ENCODE peak calls at places on chromosomes 13 and 19, in eight cellular contexts. F, E, B, X, D, I, A and C are unnamed samples.

GRCh38 chr19:2302319-2303208 is 5.4 kb downstream of the LINGO3 start:
- DNase-seq in E (no peak), B (no peak), I (no peak), X (no peak), D (peak; percentile 82), F (no peak), A (peak; percentile 68), C (peak; percentile 45)

GRCh38 chr19:55640043-55640576 is 692 bp upstream of the ZNF580 start:
- DNase-seq in B (peak; percentile 71), I (no peak), D (peak; percentile 50), F (peak; percentile 59), X (peak; percentile 32), A (peak; percentile 75), E (no peak), C (peak; percentile 63)

GRCh38 chr19:46533085-46534081 is 37.7 kb upstream of the PNMA8B start:
- DNase-seq in A (no peak), I (no peak), X (no peak), F (no peak), E (no peak), D (peak; percentile 69), B (no peak), C (no peak)

GRCh38 chr19:13757805-13758772 is 6.2 kb upstream of the MRI1 start:
- DNase-seq in X (no peak), D (no peak), E (no peak), A (no peak), F (no peak), I (no peak), B (no peak), C (no peak)

GRCh38 chr19:14558370-14559066 is 13.3 kb downstream of the NDUFB7 start:
- DNase-seq in X (no peak), I (no peak), A (no peak), D (no peak), E (no peak), B (no peak), F (no peak), C (no peak)

GRCh38 chr19:41886761-41887710 is 4.1 kb downstream of the ARHGEF1 start:
- DNase-seq in E (no peak), X (no peak), B (no peak), I (no peak), A (no peak), F (peak; percentile 58), D (no peak), C (peak; percentile 72)

GRCh38 chr19:19444694-19445155 is 39.2 kb downstream of the GATAD2A start:
- DNase-seq in I (no peak), D (no peak), F (no peak), A (no peak), B (no peak), X (no peak), E (no peak), C (no peak)

GRCh38 chr19:38766276-38767047 is 6.9 kb downstream of the LGALS7 start:
- DNase-seq in B (no peak), A (no peak), I (no peak), E (no peak), F (no peak), X (no peak), D (no peak), C (no peak)

GRCh38 chr13:113187905-113188595 is 20.4 kb downstream of the PCID2 start:
- DNase-seq in B (no peak), D (no peak), X (no peak), I (no peak), A (peak; percentile 68), E (no peak), F (no peak), C (no peak)

GRCh38 chr13:80039000-80039399 is 301.9 kb downstream of the SPRY2 start:
- DNase-seq in F (no peak), X (no peak), I (no peak), D (no peak), A (no peak), B (no peak), E (no peak), C (no peak)

GRCh38 chr19:28710278-28710677 is 502.7 kb downstream of the UQCRFS1 start:
- DNase-seq in I (no peak), B (no peak), X (no peak), E (no peak), F (no peak), A (peak; percentile 81), D (peak; percentile 73), C (no peak)

GRCh38 chr19:16141043-16141442 is 2.4 kb upstream of the HSH2D start:
- DNase-seq in E (no peak), A (no peak), X (no peak), F (no peak), I (no peak), B (no peak), D (no peak), C (peak; percentile 43)

GRCh38 chr19:29216021-29216420 is 3.1 kb upstream of the UQCRFS1 start:
- DNase-seq in D (no peak), I (no peak), F (no peak), A (no peak), X (no peak), E (no peak), B (no peak), C (no peak)

GRCh38 chr19:52188822-52189744 is 769 bp upstream of the PPP2R1A start:
- DNase-seq in A (no peak), E (peak; percentile 15), X (peak; percentile 70), F (no peak), D (no peak), I (peak; percentile 43), B (no peak), C (no peak)

GRCh38 chr13:106530907-106531520 is 4.4 kb downstream of the EFNB2 start:
- DNase-seq in D (peak; percentile 55), A (no peak), I (no peak), B (no peak), E (no peak), X (no peak), F (no peak), C (no peak)

GRCh38 chr13:71864094-71864980 is 2.7 kb downstream of the DACH1 start:
- DNase-seq in I (peak; percentile 52), A (peak; percentile 43), F (no peak), X (peak; percentile 85), E (peak; percentile 33), D (peak; percentile 87), B (peak; percentile 54), C (no peak)

GRCh38 chr13:26599403-26599802 is 41.9 kb downstream of the WASF3 start:
- DNase-seq in B (no peak), F (no peak), I (no peak), X (no peak), E (no peak), A (no peak), D (no peak), C (no peak)

GRCh38 chr13:26602783-26603182 is 45.3 kb downstream of the WASF3 start:
- DNase-seq in D (no peak), B (no peak), E (no peak), I (no peak), A (no peak), F (no peak), X (no peak), C (no peak)

GRCh38 chr13:26600345-26600761 is 42.9 kb downstream of the WASF3 start:
- DNase-seq in E (no peak), X (no peak), B (peak; percentile 15), D (no peak), I (no peak), F (no peak), A (no peak), C (no peak)

GRCh38 chr13:26599885-26600284 is 42.4 kb downstream of the WASF3 start:
- DNase-seq in F (no peak), I (no peak), B (no peak), X (no peak), A (no peak), D (no peak), E (no peak), C (no peak)

DNA sequence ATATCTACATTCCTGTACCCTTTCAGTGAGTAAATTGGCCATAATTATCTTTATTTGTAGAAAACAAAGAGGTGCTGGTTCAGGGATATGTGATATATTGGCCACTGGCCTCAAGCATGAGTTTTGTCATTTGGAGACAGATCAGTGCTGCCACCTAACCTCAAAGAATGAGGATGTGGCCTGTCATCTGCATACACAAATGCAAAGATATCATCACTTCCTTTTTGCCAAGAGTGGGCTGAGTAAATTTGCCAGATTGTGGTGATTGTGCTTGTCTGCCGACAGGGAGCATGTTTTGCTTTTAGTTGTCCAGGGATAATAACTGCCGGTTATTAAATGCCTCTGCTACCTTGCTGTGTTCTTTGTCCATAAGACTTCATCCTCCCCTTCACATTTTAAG is 44.2 kb downstream of the WASF3 start:
- DNase-seq in E (no peak), A (peak; percentile 22), X (no peak), I (no peak), D (no peak), F (no peak), B (no peak), C (no peak)
- TF ChIP-seq CTCF in E (no peak), A (no peak), X (peak; percentile 15), I (no peak), D (no peak), F (no peak), B (no peak), C (no peak)

DNA sequence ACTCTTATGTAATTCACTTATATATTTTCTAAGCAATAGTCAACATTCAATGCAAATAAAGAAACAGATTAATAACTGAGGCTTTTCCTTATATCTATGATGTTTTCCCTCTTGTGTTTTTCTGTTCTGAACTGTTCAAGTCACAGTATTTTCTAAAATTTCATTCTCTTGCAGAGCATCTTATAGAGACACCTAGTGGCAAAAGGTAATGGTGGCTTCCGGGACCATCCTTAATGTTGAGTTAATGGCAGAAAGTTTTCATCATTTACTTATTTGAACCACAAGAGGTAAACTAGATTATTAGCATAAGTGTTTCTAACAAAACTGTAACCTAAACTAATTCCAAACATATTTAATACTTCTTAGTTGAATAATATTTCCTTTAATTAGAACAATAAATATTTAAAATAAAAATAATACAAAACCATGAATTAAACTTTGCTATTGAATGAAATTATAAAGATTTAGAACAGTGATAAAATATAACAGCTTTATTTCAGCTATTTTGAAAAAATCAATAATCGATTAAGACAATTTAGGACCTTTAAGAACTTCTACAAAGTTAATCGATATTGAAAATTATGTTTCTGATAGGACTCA is 1.7 kb upstream of the SLITRK5 start:
- DNase-seq in B (no peak), F (no peak), X (no peak), A (peak; percentile 76), I (no peak), D (peak; percentile 56), E (no peak), C (no peak)
- TF ChIP-seq CTCF in B (no peak), F (no peak), X (peak; percentile 39), A (peak; percentile 75), I (peak; percentile 53), D (peak; percentile 82), E (peak; percentile 72), C (peak; percentile 39)

GRCh38 chr19:34104099-34104498 is 68.2 kb upstream of the LSM14A start:
- DNase-seq in D (no peak), E (no peak), X (no peak), F (no peak), A (no peak), I (no peak), B (no peak), C (no peak)
- TF ChIP-seq CTCF in D (no peak), E (no peak), X (no peak), F (no peak), A (no peak), I (no peak), B (no peak), C (no peak)

DNA sequence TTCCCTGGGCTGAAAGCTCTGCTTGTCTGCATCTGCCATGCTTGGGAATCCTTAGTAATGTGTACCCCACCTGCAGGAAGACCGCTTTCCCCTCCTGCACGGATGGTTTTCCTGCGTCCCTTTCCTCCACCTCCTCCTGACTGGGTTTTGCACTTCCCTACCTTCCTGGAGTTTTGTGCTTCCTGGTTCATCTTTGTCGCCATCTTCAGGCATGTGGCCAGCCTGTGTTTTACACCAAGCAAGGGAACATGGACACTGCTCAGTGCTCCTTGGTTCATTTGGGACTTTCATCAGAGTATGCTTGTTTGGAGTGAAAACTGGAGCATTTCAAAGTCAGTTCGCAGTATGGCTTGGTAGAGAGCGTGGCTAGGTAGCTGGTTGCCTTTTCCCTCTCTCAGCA is 30.7 kb downstream of the ERICH6B start:
- DNase-seq in A (no peak), D (peak; percentile 9), F (no peak), B (no peak), X (no peak), I (peak; percentile 4), E (no peak), C (no peak)
- TF ChIP-seq CTCF in A (no peak), D (peak; percentile 36), F (no peak), B (no peak), X (no peak), I (no peak), E (peak; percentile 20), C (no peak)